ENCODE peak calls at places on chromosomes 3 and 15, in six cellular contexts. X is esophagus muscularis mucosa, F is heart left ventricle, R is body of pancreas, G is transverse colon, W is IMR-90. V is an unnamed sample. For H3K36me3, the result is how much of the 10 kb centered on the place peaks cover.

GRCh38 chr3:194166682-194167479 is 30.9 kb downstream of the HES1 start:
- DNase-seq in X (no peak), F (peak), R (no peak), G (no peak), W (no peak), V (no peak)

GRCh38 chr3:47613723-47614122 is 35.1 kb upstream of the CSPG5 start:
- DNase-seq in X (no peak), F (no peak), R (peak), G (no peak), W (no peak), V (no peak)

GRCh38 chr3:45453083-45453482 is 64.7 kb downstream of the LARS2 start:
- DNase-seq in X (no peak), F (no peak), R (no peak), G (no peak), W (no peak), V (no peak)

GRCh38 chr3:13427662-13428603 is 7.8 kb upstream of the NUP210 start:
- DNase-seq in X (no peak), F (no peak), R (no peak), G (no peak), W (no peak), V (no peak)

GRCh38 chr3:79146024-79146423 is 621.8 kb downstream of the ROBO1 start:
- DNase-seq in X (no peak), F (no peak), R (no peak), G (no peak), W (no peak), V (no peak)

GRCh38 chr3:194928183-194928736 is 242.6 kb downstream of the FAM43A start:
- DNase-seq in X (peak), F (no peak), R (no peak), G (no peak), W (peak), V (no peak)

GRCh38 chr15:57259511-57260143 is 116.7 kb upstream of the CGNL1 start:
- DNase-seq in X (no peak), F (no peak), R (no peak), G (peak), W (no peak), V (no peak)

GRCh38 chr3:12501360-12502020 is 17.2 kb downstream of the TSEN2 start:
- DNase-seq in X (no peak), F (no peak), R (peak), G (no peak), W (peak), V (no peak)

GRCh38 chr3:152865675-152866074 is 30.7 kb downstream of the P2RY1 start:
- DNase-seq in X (no peak), F (no peak), R (no peak), G (no peak), W (no peak), V (no peak)

GRCh38 chr15:96338772-96339661 is 8.5 kb downstream of the NR2F2 start:
- DNase-seq in X (peak), F (no peak), R (no peak), G (no peak), W (no peak), V (no peak)

GRCh38 chr3:87227104-87227834 is at the start of gene CHMP2B:
- DNase-seq in X (peak), F (peak), R (peak), G (peak), W (peak), V (peak)

GRCh38 chr3:113245775-113246174 is 34.4 kb downstream of the BOC start:
- DNase-seq in X (no peak), F (peak), R (no peak), G (no peak), W (peak), V (no peak)

GRCh38 chr3:42007785-42008184 is 45.9 kb upstream of the ULK4 start:
- DNase-seq in X (no peak), F (no peak), R (no peak), G (no peak), W (no peak), V (no peak)

DNA sequence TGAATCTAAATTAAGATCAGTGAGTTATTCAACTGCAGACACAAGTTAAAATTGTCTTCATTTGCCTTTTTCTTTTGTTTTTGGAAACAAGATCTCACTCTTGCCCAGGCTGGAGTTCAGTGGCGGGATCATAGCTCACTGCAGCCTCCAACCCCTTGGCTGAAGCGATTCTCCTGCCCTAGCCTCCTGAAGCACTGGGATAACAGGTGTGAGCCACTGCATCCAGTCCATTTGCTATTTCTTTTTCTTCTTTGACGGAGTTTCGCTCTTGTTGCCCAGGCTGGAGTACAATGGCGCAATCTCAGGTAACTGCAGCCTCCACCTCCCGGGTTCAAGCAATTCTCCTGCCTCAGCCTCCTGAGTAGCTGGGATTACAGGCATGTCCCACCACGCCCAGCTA is 10.3 kb downstream of the RNF168 start:
- DNase-seq in X (no peak), F (no peak), R (no peak), G (no peak), W (no peak), V (no peak)
- TF ChIP-seq POLR2A in X (no peak), F (no peak), R (no peak), G (no peak), W (no peak), V (no peak)

GRCh38 chr3:136149569-136150136 is 46.5 kb downstream of the MSL2 start:
- DNase-seq in X (no peak), F (no peak), R (no peak), G (no peak), W (peak), V (no peak)
- H3K36me3 ChIP-seq in X (under half), F (under half), R (under half), G (under half), W (under half), V (under half)

GRCh38 chr15:100131321-100132224 is 210.2 kb downstream of the ADAMTS17 start:
- DNase-seq in X (no peak), F (peak), R (peak), G (peak), W (peak), V (peak)
- TF ChIP-seq CTCF in X (peak), F (peak), R (peak), G (peak), W (peak), V (peak)

GRCh38 chr3:132417695-132418520 is 606 bp downstream of the DNAJC13 start:
- DNase-seq in X (no peak), F (peak), R (peak), G (peak), W (peak), V (peak)
- TF ChIP-seq POLR2A in X (no peak), F (no peak), R (peak), G (peak), W (peak), V (no peak)

DNA sequence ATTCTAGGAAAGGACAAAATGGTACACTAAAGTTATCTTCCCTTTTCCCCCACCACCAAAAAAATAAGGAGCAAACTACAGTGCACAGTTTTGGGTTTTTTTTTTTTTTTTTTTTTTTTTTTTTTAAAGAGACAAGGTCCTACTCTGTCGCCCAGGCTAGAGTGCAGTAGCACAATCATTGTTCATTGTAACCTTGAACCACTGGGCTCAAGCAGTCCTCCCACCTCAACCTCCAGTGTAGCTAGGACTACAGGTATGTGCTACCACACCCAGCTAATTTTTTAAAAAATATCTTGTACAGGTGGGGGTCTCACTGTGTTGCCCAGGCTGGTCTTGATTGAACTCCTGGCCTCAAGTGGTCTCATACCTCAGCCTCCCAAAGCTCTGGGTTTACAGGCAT is 14.9 kb downstream of the SETD5 start:
- DNase-seq in X (no peak), F (no peak), R (no peak), G (no peak), W (no peak), V (no peak)
- H3K36me3 ChIP-seq in X (under half), F (under half), R (under half), G (under half), W (under half), V (under half)

V was measured in adrenal gland.